ENCODE peak calls at places on chromosomes 5 and 9, in four cellular contexts. V, B, O and J are unnamed samples.

GRCh38 chr5:135821061-135821781 is 13.2 kb upstream of the SLC25A48 start:
- DNase-seq in V (no peak), B (no peak), O (peak), J (no peak)

GRCh38 chr5:1967716-1968115 is 85.0 kb upstream of the IRX4 start:
- DNase-seq in B (no peak), O (no peak), V (no peak), J (peak)

GRCh38 chr9:129885670-129886106 is 50.4 kb downstream of the USP20 start:
- DNase-seq in B (peak), V (peak), O (peak), J (peak)

GRCh38 chr9:7374966-7375650 is 424.5 kb downstream of the DMAC1 start:
- DNase-seq in B (no peak), O (no peak), V (no peak), J (no peak)

GRCh38 chr5:1732238-1732880 is 67.3 kb downstream of the MRPL36 start:
- DNase-seq in B (no peak), V (no peak), O (no peak), J (no peak)

GRCh38 chr5:180860273-180860886 is 696 bp downstream of the ZFP62 start:
- DNase-seq in B (no peak), O (peak), V (peak), J (no peak)

GRCh38 chr9:3963266-3964019 is 336.4 kb downstream of the GLIS3 start:
- DNase-seq in B (no peak), V (no peak), O (no peak), J (no peak)

GRCh38 chr5:17167171-17167891 is 50.1 kb upstream of the BASP1 start:
- DNase-seq in B (no peak), O (no peak), V (no peak), J (no peak)

GRCh38 chr5:76641514-76642120 is 18.4 kb upstream of the F2RL2 start:
- DNase-seq in B (no peak), O (no peak), V (peak), J (peak)

GRCh38 chr9:26502311-26502710 is 390.3 kb downstream of the CAAP1 start:
- DNase-seq in B (no peak), O (no peak), V (no peak), J (no peak)

GRCh38 chr5:145536133-145536532 is 299.0 kb downstream of the PRELID2 start:
- DNase-seq in O (no peak), V (no peak), B (no peak), J (no peak)

GRCh38 chr9:18459958-18460584 is 13.9 kb upstream of the ADAMTSL1 start:
- DNase-seq in V (no peak), B (no peak), O (no peak), J (no peak)

GRCh38 chr5:119049824-119050449 is 20.9 kb upstream of the DMXL1 start:
- DNase-seq in V (no peak), B (no peak), O (no peak), J (no peak)

GRCh38 chr5:132371603-132371994 is 2.1 kb downstream of the SLC22A5 start:
- DNase-seq in V (no peak), B (no peak), O (no peak), J (no peak)

GRCh38 chr5:9613360-9613759 is 16.8 kb downstream of the TAS2R1 start:
- DNase-seq in B (no peak), V (no peak), O (no peak), J (no peak)

GRCh38 chr5:141465351-141465750 is 10.4 kb upstream of the PCDHGC3 start:
- DNase-seq in V (no peak), B (no peak), O (no peak), J (no peak)

GRCh38 chr9:128390813-128391711 is 19.9 kb downstream of the URM1 start:
- DNase-seq in B (no peak), O (no peak), V (no peak), J (no peak)

GRCh38 chr9:4740623-4741364 is at the start of gene AK3:
- DNase-seq in V (peak), O (peak), B (peak), J (peak)

GRCh38 chr5:154862766-154863165 is 4.3 kb downstream of the CNOT8 start:
- DNase-seq in V (no peak), B (no peak), O (no peak), J (no peak)

GRCh38 chr5:142437563-142437962 is 112.7 kb upstream of the SPRY4 start:
- DNase-seq in B (no peak), O (no peak), V (no peak), J (no peak)

GRCh38 chr5:58462623-58463230 is 2.8 kb upstream of the PLK2 start:
- DNase-seq in O (peak), V (no peak), B (no peak), J (peak)

GRCh38 chr5:153490124-153491085 is at the start of gene GRIA1:
- DNase-seq in V (no peak), B (no peak), O (no peak), J (no peak)

GRCh38 chr9:90458485-90458884 is 184.1 kb downstream of the DIRAS2 start:
- DNase-seq in O (no peak), B (no peak), V (no peak), J (no peak)

GRCh38 chr5:156913355-156913718 is 49.7 kb downstream of the TIMD4 start:
- DNase-seq in B (no peak), V (no peak), O (no peak), J (no peak)

GRCh38 chr5:148844433-148845279 is 18.2 kb downstream of the ADRB2 start:
- DNase-seq in O (no peak), V (no peak), B (no peak), J (no peak)

GRCh38 chr9:108056805-108057386 is 567.3 kb upstream of the KLF4 start:
- DNase-seq in V (no peak), B (no peak), O (no peak), J (no peak)